ENCODE peak calls at places on chromosomes 13 and 19, in four cellular contexts. One of them, this sample, is unnamed. For H3K36me3, the result is how much of the 10 kb centered on the place peaks cover.

GRCh38 chr19:54420383-54421168 is 5.3 kb downstream of the TTYH1 start:
- DNase-seq in OCI-LY7: no peak
- DNase-seq in upper lobe of right lung: no peak
- DNase-seq in left lung: no peak
- DNase-seq in this sample: no peak

GRCh38 chr19:43957891-43958290 is 6.9 kb downstream of the ZNF221 start:
- DNase-seq in upper lobe of right lung: no peak
- DNase-seq in OCI-LY7: no peak
- DNase-seq in left lung: no peak
- DNase-seq in this sample: no peak

GRCh38 chr19:15282311-15282705 is 50.0 kb downstream of the BRD4 start:
- DNase-seq in OCI-LY7: no peak
- DNase-seq in upper lobe of right lung: no peak
- DNase-seq in left lung: no peak
- DNase-seq in this sample: no peak

GRCh38 chr13:74129500-74130144 is 4.6 kb downstream of the KLF12 start:
- DNase-seq in OCI-LY7: peak
- DNase-seq in upper lobe of right lung: no peak
- DNase-seq in left lung: no peak
- DNase-seq in this sample: no peak

GRCh38 chr19:32879741-32880140 is 10.2 kb upstream of the SLC7A9 start:
- DNase-seq in OCI-LY7: no peak
- DNase-seq in upper lobe of right lung: peak
- DNase-seq in left lung: no peak
- DNase-seq in this sample: no peak

GRCh38 chr13:112177889-112178288 is 110.9 kb downstream of the SOX1 start:
- DNase-seq in upper lobe of right lung: no peak
- DNase-seq in left lung: no peak
- DNase-seq in OCI-LY7: no peak
- DNase-seq in this sample: no peak

GRCh38 chr19:36054733-36055686 is at the start of gene WDR62:
- DNase-seq in upper lobe of right lung: peak
- DNase-seq in left lung: peak
- DNase-seq in OCI-LY7: peak
- DNase-seq in this sample: peak

GRCh38 chr19:12567951-12568350 is 16.7 kb upstream of the ZNF564 start:
- DNase-seq in upper lobe of right lung: no peak
- DNase-seq in OCI-LY7: no peak
- DNase-seq in left lung: no peak
- DNase-seq in this sample: no peak

GRCh38 chr19:35124098-35125060 is 8.8 kb downstream of the FXYD3 start:
- DNase-seq in left lung: peak
- DNase-seq in OCI-LY7: peak
- DNase-seq in upper lobe of right lung: peak
- DNase-seq in this sample: peak

GRCh38 chr13:43303040-43303729 is 279.8 kb downstream of the DNAJC15 start:
- DNase-seq in left lung: peak
- DNase-seq in upper lobe of right lung: no peak
- DNase-seq in OCI-LY7: peak
- DNase-seq in this sample: peak

GRCh38 chr13:109743706-109744453 is 42.5 kb downstream of the IRS2 start:
- DNase-seq in OCI-LY7: peak
- DNase-seq in upper lobe of right lung: no peak
- DNase-seq in left lung: no peak
- DNase-seq in this sample: peak

GRCh38 chr13:76129305-76130040 is 493.3 kb downstream of the LMO7 start:
- DNase-seq in upper lobe of right lung: no peak
- DNase-seq in left lung: no peak
- DNase-seq in OCI-LY7: no peak
- DNase-seq in this sample: no peak

GRCh38 chr19:48468806-48469055 is 438 bp upstream of the CYTH2 start:
- DNase-seq in upper lobe of right lung: no peak
- DNase-seq in OCI-LY7: no peak
- DNase-seq in left lung: no peak
- DNase-seq in this sample: peak

GRCh38 chr19:51692065-51692915 is 840 bp upstream of the SPACA6 start:
- DNase-seq in OCI-LY7: no peak
- DNase-seq in left lung: no peak
- DNase-seq in upper lobe of right lung: no peak
- DNase-seq in this sample: peak

GRCh38 chr19:16168465-16169081 is 4.8 kb downstream of the CIB3 start:
- DNase-seq in left lung: no peak
- DNase-seq in OCI-LY7: peak
- DNase-seq in upper lobe of right lung: no peak
- DNase-seq in this sample: no peak

GRCh38 chr19:677201-677600 is 1.0 kb downstream of the FSTL3 start:
- DNase-seq in OCI-LY7: no peak
- DNase-seq in upper lobe of right lung: peak
- DNase-seq in left lung: peak
- DNase-seq in this sample: no peak

GRCh38 chr19:6765738-6766356 is 1.4 kb downstream of the SH2D3A start:
- DNase-seq in upper lobe of right lung: peak
- DNase-seq in OCI-LY7: peak
- DNase-seq in left lung: peak
- DNase-seq in this sample: no peak

GRCh38 chr19:13906525-13906904 is 514 bp downstream of the CC2D1A start:
- DNase-seq in left lung: peak
- DNase-seq in OCI-LY7: peak
- DNase-seq in upper lobe of right lung: peak
- DNase-seq in this sample: no peak

GRCh38 chr13:31945202-31945978 is 86.2 kb upstream of the FRY start:
- DNase-seq in left lung: peak
- DNase-seq in upper lobe of right lung: peak
- DNase-seq in OCI-LY7: no peak
- DNase-seq in this sample: peak

GRCh38 chr19:15244106-15244803 is 12.0 kb upstream of the EPHX3 start:
- DNase-seq in OCI-LY7: no peak
- DNase-seq in left lung: no peak
- DNase-seq in upper lobe of right lung: no peak
- DNase-seq in this sample: no peak

GRCh38 chr13:30142502-30143211 is 164.7 kb downstream of the KATNAL1 start:
- DNase-seq in OCI-LY7: no peak
- DNase-seq in upper lobe of right lung: no peak
- DNase-seq in left lung: no peak
- DNase-seq in this sample: peak

GRCh38 chr13:34943675-34944634 is 1.9 kb downstream of the NBEA start:
- DNase-seq in left lung: no peak
- DNase-seq in OCI-LY7: peak
- DNase-seq in upper lobe of right lung: no peak
- DNase-seq in this sample: no peak

GRCh38 chr13:108155185-108156106 is 59.9 kb downstream of the LIG4 start:
- DNase-seq in left lung: peak
- DNase-seq in upper lobe of right lung: peak
- DNase-seq in OCI-LY7: peak
- DNase-seq in this sample: peak

GRCh38 chr19:5824791-5825577 is 14.5 kb downstream of the FUT6 start:
- DNase-seq in upper lobe of right lung: no peak
- DNase-seq in left lung: no peak
- DNase-seq in OCI-LY7: no peak
- DNase-seq in this sample: no peak

GRCh38 chr13:26037302-26037701 is 14.5 kb downstream of the SHISA2 start:
- DNase-seq in OCI-LY7: peak
- DNase-seq in left lung: no peak
- DNase-seq in upper lobe of right lung: no peak
- DNase-seq in this sample: peak

GRCh38 chr19:7515091-7515470 is 822 bp upstream of the ZNF358 start:
- DNase-seq in left lung: no peak
- DNase-seq in OCI-LY7: no peak
- DNase-seq in upper lobe of right lung: no peak
- DNase-seq in this sample: no peak

GRCh38 chr13:32940601-32941000 is 75.6 kb upstream of the KL start:
- DNase-seq in upper lobe of right lung: no peak
- DNase-seq in left lung: no peak
- DNase-seq in OCI-LY7: no peak
- DNase-seq in this sample: peak

GRCh38 chr13:36549771-36550170 is 117.5 kb downstream of the CCNA1 start:
- DNase-seq in left lung: no peak
- DNase-seq in upper lobe of right lung: no peak
- DNase-seq in OCI-LY7: peak
- DNase-seq in this sample: peak

GRCh38 chr13:66567899-66568612 is 662.1 kb downstream of the PCDH9 start:
- DNase-seq in upper lobe of right lung: no peak
- DNase-seq in left lung: no peak
- DNase-seq in OCI-LY7: no peak
- DNase-seq in this sample: no peak

GRCh38 chr13:29819157-29819556 is 31.3 kb downstream of the UBL3 start:
- DNase-seq in upper lobe of right lung: no peak
- DNase-seq in left lung: no peak
- DNase-seq in OCI-LY7: no peak
- DNase-seq in this sample: no peak

GRCh38 chr13:109784590-109785140 is 1.7 kb downstream of the IRS2 start:
- DNase-seq in left lung: no peak
- DNase-seq in upper lobe of right lung: peak
- DNase-seq in OCI-LY7: no peak
- DNase-seq in this sample: peak

GRCh38 chr19:19338082-19338481 is 17.5 kb downstream of the MAU2 start:
- DNase-seq in OCI-LY7: no peak
- DNase-seq in upper lobe of right lung: no peak
- DNase-seq in left lung: no peak
- DNase-seq in this sample: no peak
- H3K36me3 ChIP-seq in OCI-LY7: half or more
- H3K36me3 ChIP-seq in upper lobe of right lung: half or more
- H3K36me3 ChIP-seq in left lung: under half
- H3K36me3 ChIP-seq in this sample: under half

DNA sequence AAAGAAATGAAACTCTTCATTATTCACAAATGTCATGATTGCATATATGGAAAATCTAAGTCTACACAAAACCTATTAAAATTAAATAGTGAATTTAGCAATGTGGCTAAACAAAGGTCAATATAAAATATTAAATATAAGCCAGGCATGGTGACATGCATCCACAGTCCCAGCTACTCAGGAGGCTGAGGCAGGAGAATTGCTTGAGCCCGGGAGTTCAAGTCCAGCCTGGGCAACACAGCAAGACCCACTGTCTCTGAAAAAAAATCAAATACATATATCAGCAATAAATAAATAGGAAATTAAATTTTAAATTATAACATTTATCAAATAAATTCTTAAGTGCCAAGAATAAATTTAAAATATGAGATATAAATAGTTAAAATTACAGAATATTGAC is 11.9 kb downstream of the PSMC4 start:
- DNase-seq in upper lobe of right lung: no peak
- DNase-seq in left lung: no peak
- DNase-seq in OCI-LY7: no peak
- DNase-seq in this sample: no peak
- H3K36me3 ChIP-seq in upper lobe of right lung: under half
- H3K36me3 ChIP-seq in left lung: under half
- H3K36me3 ChIP-seq in OCI-LY7: half or more
- H3K36me3 ChIP-seq in this sample: under half

DNA sequence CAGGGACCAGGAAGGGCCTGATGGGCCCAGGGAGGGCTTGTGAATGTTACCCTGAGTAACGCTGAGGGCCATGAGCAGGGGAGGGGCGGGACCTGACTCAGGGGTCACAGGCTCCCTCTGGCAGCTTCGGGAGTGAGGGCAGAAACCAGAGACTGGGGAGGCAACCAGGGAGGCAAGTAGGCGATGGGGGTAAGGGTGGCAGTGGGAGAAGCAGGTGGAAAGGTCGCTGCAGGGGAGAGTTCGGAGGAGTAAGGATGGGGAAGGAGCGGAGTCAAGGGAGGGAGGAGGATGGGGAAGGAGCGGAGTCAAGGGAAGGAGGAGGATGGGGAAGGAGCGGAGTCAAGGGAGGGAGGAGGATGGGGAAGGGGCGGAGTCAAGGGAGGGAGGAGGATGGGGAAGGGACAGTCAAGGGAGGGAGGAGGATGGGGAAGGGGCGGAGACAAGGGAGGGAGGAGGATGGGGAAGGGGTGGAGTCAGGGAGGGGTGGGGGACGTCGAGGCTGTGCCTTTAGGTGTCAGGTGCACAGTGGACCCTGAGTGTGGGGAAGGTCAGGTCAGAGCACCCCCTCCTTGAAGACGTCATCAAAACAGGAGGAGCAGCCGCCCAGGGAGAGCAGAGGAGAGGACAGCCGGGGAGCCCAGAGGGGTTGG is 15.5 kb upstream of the B3GNT3 start:
- DNase-seq in OCI-LY7: no peak
- DNase-seq in left lung: peak
- DNase-seq in upper lobe of right lung: no peak
- DNase-seq in this sample: no peak
- H3K36me3 ChIP-seq in OCI-LY7: half or more
- H3K36me3 ChIP-seq in left lung: under half
- H3K36me3 ChIP-seq in upper lobe of right lung: under half
- H3K36me3 ChIP-seq in this sample: under half

GRCh38 chr13:59743195-59743594 is 420.5 kb downstream of the DIAPH3 start:
- DNase-seq in left lung: no peak
- DNase-seq in OCI-LY7: no peak
- DNase-seq in upper lobe of right lung: no peak
- DNase-seq in this sample: no peak
- H3K36me3 ChIP-seq in left lung: under half
- H3K36me3 ChIP-seq in OCI-LY7: under half
- H3K36me3 ChIP-seq in upper lobe of right lung: under half
- H3K36me3 ChIP-seq in this sample: under half

DNA sequence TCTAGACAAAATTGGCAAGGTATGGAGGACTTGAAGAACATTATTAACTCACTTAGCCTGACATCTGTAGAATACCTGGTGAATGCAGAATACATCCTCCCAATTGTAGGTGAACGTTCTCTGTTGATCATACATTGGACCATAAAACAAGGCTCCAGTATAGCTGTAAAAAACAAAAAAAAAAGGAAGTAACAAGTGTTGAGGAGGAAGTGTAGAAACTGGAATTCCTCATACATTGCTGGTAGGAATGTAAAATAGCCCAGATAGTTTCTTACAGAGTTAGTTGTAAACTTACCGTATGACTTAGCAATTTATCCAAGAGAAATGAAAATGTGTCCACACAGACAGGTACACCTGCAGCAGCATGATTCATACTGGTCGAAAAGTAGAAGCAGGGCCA is 44.8 kb downstream of the TSSK6 start:
- DNase-seq in left lung: no peak
- DNase-seq in upper lobe of right lung: no peak
- DNase-seq in OCI-LY7: no peak
- DNase-seq in this sample: no peak
- H3K36me3 ChIP-seq in left lung: under half
- H3K36me3 ChIP-seq in upper lobe of right lung: under half
- H3K36me3 ChIP-seq in OCI-LY7: half or more
- H3K36me3 ChIP-seq in this sample: under half

GRCh38 chr19:10553087-10553667 is 9.5 kb downstream of the ATG4D start:
- DNase-seq in OCI-LY7: peak
- DNase-seq in upper lobe of right lung: no peak
- DNase-seq in left lung: no peak
- DNase-seq in this sample: no peak

GRCh38 chr19:10550336-10550735 is 6.6 kb downstream of the ATG4D start:
- DNase-seq in left lung: no peak
- DNase-seq in OCI-LY7: no peak
- DNase-seq in upper lobe of right lung: no peak
- DNase-seq in this sample: no peak

GRCh38 chr19:10549733-10550132 is 6.0 kb downstream of the ATG4D start:
- DNase-seq in OCI-LY7: no peak
- DNase-seq in upper lobe of right lung: no peak
- DNase-seq in left lung: no peak
- DNase-seq in this sample: no peak

GRCh38 chr19:10552596-10553053 is 8.9 kb downstream of the ATG4D start:
- DNase-seq in OCI-LY7: peak
- DNase-seq in upper lobe of right lung: no peak
- DNase-seq in left lung: no peak
- DNase-seq in this sample: peak

GRCh38 chr19:10551698-10552301 is 8.1 kb downstream of the ATG4D start:
- DNase-seq in OCI-LY7: peak
- DNase-seq in left lung: no peak
- DNase-seq in upper lobe of right lung: no peak
- DNase-seq in this sample: peak
- H3K36me3 ChIP-seq in OCI-LY7: half or more
- H3K36me3 ChIP-seq in left lung: under half
- H3K36me3 ChIP-seq in upper lobe of right lung: half or more
- H3K36me3 ChIP-seq in this sample: half or more

This sample was measured in BE2C.